ENCODE peak calls at places on chromosome 22, in nine cellular contexts. S is small intestine; K is ovary; B is SJSA1; I is activated CD8-positive, alpha-beta memory T cell treated with anti-CD3 and anti-CD28 coated beads for 48 hours; Z is adipocyte; X is heart right ventricle; W is AG04450; D is pons. T is an unnamed sample.

GRCh38 chr22:37032535-37033460 is 13.3 kb downstream of the MPST start:
- DNase-seq in K (peak; percentile 53), W (no peak), Z (peak; percentile 21), D (no peak), B (no peak), I (no peak), S (peak; percentile 93), X (no peak), T (no peak)

GRCh38 chr22:37930270-37930951 is 23.0 kb downstream of the C22orf23 start:
- DNase-seq in B (no peak), K (no peak), X (no peak), Z (peak; percentile 41), I (no peak), D (no peak), S (peak; percentile 37), W (no peak), T (no peak)

GRCh38 chr22:24601217-24602104 is 1.5 kb upstream of the GGT1 start:
- DNase-seq in I (no peak), S (peak; percentile 93), K (peak; percentile 27), Z (no peak), B (no peak), D (no peak), X (no peak), W (no peak), T (no peak)

GRCh38 chr22:26502688-26503561 is 9.3 kb downstream of the TFIP11 start:
- DNase-seq in S (peak; percentile 44), K (no peak), I (peak; percentile 14), W (no peak), B (peak; percentile 80), X (peak; percentile 41), Z (peak; percentile 53), D (peak; percentile 47), T (peak; percentile 20)

GRCh38 chr22:25998118-25998775 is 171.0 kb upstream of the SEZ6L start:
- DNase-seq in I (no peak), B (no peak), S (no peak), D (no peak), K (no peak), Z (no peak), W (no peak), X (no peak), T (no peak)

GRCh38 chr22:37349043-37349814 is 66.9 kb downstream of the CYTH4 start:
- DNase-seq in Z (no peak), K (no peak), I (no peak), W (no peak), S (no peak), X (no peak), B (no peak), D (no peak), T (no peak)

GRCh38 chr22:24683671-24684070 is 80.7 kb downstream of the GGT1 start:
- DNase-seq in X (no peak), S (peak; percentile 74), I (no peak), B (no peak), W (peak; percentile 39), D (no peak), Z (peak; percentile 81), K (no peak), T (no peak)

GRCh38 chr22:50529416-50530279 is at the start of gene TYMP:
- DNase-seq in S (peak; percentile 92), D (no peak), X (peak; percentile 66), I (peak; percentile 62), Z (peak; percentile 20), K (no peak), B (no peak), W (no peak), T (peak; percentile 89)

GRCh38 chr22:17109976-17110375 is 11.2 kb downstream of the TMEM121B start:
- DNase-seq in I (no peak), D (no peak), B (no peak), K (no peak), S (no peak), X (no peak), W (no peak), Z (no peak), T (no peak)

GRCh38 chr22:28855355-28856094 is 27.8 kb upstream of the ZNRF3 start:
- DNase-seq in X (peak; percentile 57), D (peak; percentile 71), W (peak; percentile 58), Z (peak; percentile 85), B (no peak), K (peak; percentile 30), I (no peak), S (peak; percentile 77), T (no peak)

GRCh38 chr22:50656122-50657070 is 16.2 kb upstream of the SHANK3 start:
- DNase-seq in D (no peak), W (no peak), X (peak; percentile 75), Z (peak; percentile 38), S (no peak), B (peak; percentile 78), I (no peak), K (no peak), T (no peak)

GRCh38 chr22:38947321-38948112 is 9.9 kb upstream of the APOBEC3A start:
- DNase-seq in S (no peak), B (no peak), X (no peak), I (no peak), D (peak; percentile 29), W (no peak), Z (no peak), K (no peak), T (no peak)

GRCh38 chr22:26002456-26002855 is 166.8 kb upstream of the SEZ6L start:
- DNase-seq in D (no peak), B (no peak), I (no peak), S (no peak), K (no peak), W (no peak), Z (no peak), X (no peak), T (no peak)

GRCh38 chr22:38220163-38220562 is 18.4 kb downstream of the MAFF start:
- DNase-seq in X (no peak), B (no peak), Z (no peak), I (no peak), W (no peak), K (no peak), S (no peak), D (no peak), T (no peak)

GRCh38 chr22:29528144-29528543 is 25.4 kb downstream of the THOC5 start:
- DNase-seq in B (no peak), X (no peak), D (no peak), S (no peak), Z (no peak), K (no peak), W (no peak), I (no peak), T (no peak)

GRCh38 chr22:45572444-45572843 is 69.8 kb downstream of the FBLN1 start:
- DNase-seq in B (no peak), W (no peak), D (no peak), S (no peak), I (no peak), X (no peak), K (no peak), Z (peak; percentile 45), T (no peak)

GRCh38 chr22:44701824-44702478 is at the start of gene PRR5:
- DNase-seq in I (peak; percentile 59), Z (peak; percentile 93), K (peak; percentile 87), W (peak; percentile 81), S (peak; percentile 85), D (peak; percentile 29), B (peak; percentile 80), X (peak; percentile 68), T (peak; percentile 72)

GRCh38 chr22:17734197-17734596 is 40.1 kb downstream of the BID start:
- DNase-seq in X (no peak), I (no peak), D (no peak), S (no peak), K (no peak), B (no peak), W (no peak), Z (peak; percentile 39), T (no peak)